ENCODE peak calls at places on chromosome 3, in six cellular contexts. U, O, K, V, H and B are unnamed samples.

GRCh38 chr3:14222900-14223594 is 44.4 kb downstream of the LSM3 start:
- DNase-seq in O (no peak), V (no peak), H (no peak), U (no peak), K (peak), B (no peak)

GRCh38 chr3:133856316-133856715 is 39.4 kb downstream of the RAB6B start:
- DNase-seq in O (no peak), K (peak), H (no peak), U (no peak), V (no peak), B (no peak)

GRCh38 chr3:184234224-184234623 is 4.8 kb downstream of the VWA5B2 start:
- DNase-seq in H (no peak), V (peak), K (peak), U (peak), O (no peak), B (peak)

GRCh38 chr3:107825556-107825955 is 265.3 kb downstream of the CD47 start:
- DNase-seq in V (no peak), O (no peak), U (no peak), H (no peak), K (no peak), B (no peak)

GRCh38 chr3:61417352-61417751 is 144.0 kb upstream of the PTPRG start:
- DNase-seq in K (no peak), V (no peak), O (no peak), H (no peak), U (no peak), B (no peak)

GRCh38 chr3:13375464-13375863 is 44.7 kb downstream of the NUP210 start:
- DNase-seq in K (no peak), U (no peak), V (no peak), O (no peak), H (no peak), B (no peak)

GRCh38 chr3:49805367-49805782 is 2.3 kb downstream of the INKA1 start:
- DNase-seq in H (no peak), V (peak), O (no peak), U (peak), K (no peak), B (peak)

GRCh38 chr3:123404391-123404790 is 44.5 kb downstream of the ADCY5 start:
- DNase-seq in V (no peak), O (no peak), K (no peak), H (no peak), U (no peak), B (no peak)

GRCh38 chr3:197516517-197516889 is 39.3 kb downstream of the BDH1 start:
- DNase-seq in V (no peak), H (no peak), K (peak), O (no peak), U (no peak), B (peak)

GRCh38 chr3:52047295-52047960 is 8.9 kb downstream of the DUSP7 start:
- DNase-seq in V (peak), K (no peak), U (no peak), H (no peak), O (no peak), B (no peak)

GRCh38 chr3:20096135-20096685 is 56.0 kb downstream of the KAT2B start:
- DNase-seq in H (no peak), K (no peak), O (no peak), V (no peak), U (no peak), B (no peak)

GRCh38 chr3:29695201-29695904 is 414.5 kb downstream of the RBMS3 start:
- DNase-seq in H (no peak), K (peak), O (no peak), V (no peak), U (no peak), B (peak)

GRCh38 chr3:2354702-2355101 is 256.0 kb downstream of the CNTN4 start:
- DNase-seq in H (no peak), K (no peak), V (no peak), U (no peak), O (peak), B (no peak)

GRCh38 chr3:33388374-33389100 is 51.7 kb downstream of the UBP1 start:
- DNase-seq in V (no peak), O (no peak), K (no peak), H (no peak), U (no peak), B (no peak)

GRCh38 chr3:44228894-44229293 is 12.8 kb upstream of the TOPAZ1 start:
- DNase-seq in V (no peak), H (no peak), U (no peak), K (no peak), O (no peak), B (no peak)

GRCh38 chr3:186413615-186414415 is 51.8 kb upstream of the DGKG start:
- DNase-seq in V (peak), U (no peak), K (no peak), O (no peak), H (peak), B (no peak)

GRCh38 chr3:39388741-39389248 is 5.6 kb downstream of the SLC25A38 start:
- DNase-seq in U (peak), K (no peak), V (no peak), H (no peak), O (no peak), B (no peak)

GRCh38 chr3:143814358-143814968 is 33.8 kb downstream of the SLC9A9 start:
- DNase-seq in U (no peak), V (no peak), K (no peak), O (no peak), H (peak), B (no peak)

GRCh38 chr3:10747341-10747740 is 68.7 kb upstream of the SLC6A11 start:
- DNase-seq in H (no peak), K (no peak), O (no peak), U (no peak), V (no peak), B (no peak)

GRCh38 chr3:163753033-163753432 is 1325.3 kb downstream of the SI start:
- DNase-seq in H (no peak), U (no peak), V (no peak), O (no peak), K (no peak), B (no peak)

GRCh38 chr3:172840913-172841312 is 90.4 kb downstream of the ECT2 start:
- DNase-seq in V (no peak), O (no peak), H (no peak), U (no peak), K (no peak), B (no peak)

GRCh38 chr3:23036728-23037127 is 166.4 kb upstream of the UBE2E2 start:
- DNase-seq in H (no peak), O (no peak), U (peak), V (no peak), K (no peak), B (no peak)

GRCh38 chr3:151838574-151839312 is 24.8 kb downstream of the AADAC start:
- DNase-seq in K (peak), V (peak), U (peak), H (peak), O (peak), B (peak)

GRCh38 chr3:124837730-124838186 is 49.4 kb downstream of the ITGB5 start:
- DNase-seq in K (peak), O (no peak), U (no peak), V (peak), H (no peak), B (no peak)

GRCh38 chr3:63400259-63400860 is 122.3 kb downstream of the SYNPR start:
- DNase-seq in K (peak), U (no peak), O (no peak), H (no peak), V (no peak), B (no peak)

GRCh38 chr3:27840807-27841594 is 118.9 kb upstream of the EOMES start:
- DNase-seq in H (no peak), U (no peak), O (no peak), V (no peak), K (no peak), B (no peak)

GRCh38 chr3:31157028-31157694 is 262.7 kb upstream of the GADL1 start:
- DNase-seq in V (no peak), U (no peak), H (no peak), K (no peak), O (no peak), B (no peak)